ENCODE peak calls at places on chromosome 22, in seven cellular contexts. One of them, this sample, is unnamed.

GRCh38 chr22:25514436-25514835 is 50.0 kb upstream of the GRK3 start:
- DNase-seq in kidney: no peak
- DNase-seq in GM23338: peak; percentile 83
- DNase-seq in heart right ventricle: no peak
- DNase-seq in A549: no peak
- DNase-seq in neural crest cell: no peak
- DNase-seq in IMR-90: peak; percentile 54
- DNase-seq in this sample: peak; percentile 1

GRCh38 chr22:27454807-27455450 is 346.6 kb downstream of the MN1 start:
- DNase-seq in kidney: peak; percentile 48
- DNase-seq in GM23338: peak; percentile 32
- DNase-seq in heart right ventricle: no peak
- DNase-seq in A549: no peak
- DNase-seq in neural crest cell: no peak
- DNase-seq in IMR-90: no peak
- DNase-seq in this sample: no peak

GRCh38 chr22:20315337-20316216 is 4.3 kb downstream of the DGCR6L start:
- DNase-seq in kidney: peak; percentile 67
- DNase-seq in GM23338: no peak
- DNase-seq in heart right ventricle: no peak
- DNase-seq in A549: no peak
- DNase-seq in neural crest cell: no peak
- DNase-seq in IMR-90: no peak
- DNase-seq in this sample: no peak

GRCh38 chr22:50085211-50085999 is at the start of gene MLC1:
- DNase-seq in kidney: peak; percentile 46
- DNase-seq in GM23338: no peak
- DNase-seq in heart right ventricle: no peak
- DNase-seq in A549: no peak
- DNase-seq in neural crest cell: no peak
- DNase-seq in IMR-90: peak; percentile 25
- DNase-seq in this sample: no peak

GRCh38 chr22:32043391-32043790 is 330 bp downstream of the SLC5A1 start:
- DNase-seq in kidney: no peak
- DNase-seq in GM23338: no peak
- DNase-seq in heart right ventricle: no peak
- DNase-seq in A549: no peak
- DNase-seq in neural crest cell: no peak
- DNase-seq in IMR-90: no peak
- DNase-seq in this sample: no peak

GRCh38 chr22:48340191-48340590 is 1487.5 kb downstream of the BRD1 start:
- DNase-seq in kidney: peak; percentile 60
- DNase-seq in GM23338: no peak
- DNase-seq in heart right ventricle: no peak
- DNase-seq in A549: no peak
- DNase-seq in neural crest cell: no peak
- DNase-seq in IMR-90: no peak
- DNase-seq in this sample: no peak

GRCh38 chr22:41288245-41288946 is 2.4 kb upstream of the RANGAP1 start:
- DNase-seq in kidney: peak; percentile 50
- DNase-seq in GM23338: peak; percentile 41
- DNase-seq in heart right ventricle: peak; percentile 11
- DNase-seq in A549: peak; percentile 71
- DNase-seq in neural crest cell: no peak
- DNase-seq in IMR-90: peak; percentile 88
- DNase-seq in this sample: peak; percentile 71

GRCh38 chr22:45163417-45164216 is at the start of gene NUP50:
- DNase-seq in kidney: peak; percentile 98
- DNase-seq in GM23338: peak; percentile 98
- DNase-seq in heart right ventricle: peak; percentile 94
- DNase-seq in A549: peak; percentile 85
- DNase-seq in neural crest cell: peak; percentile 90
- DNase-seq in IMR-90: peak; percentile 96
- DNase-seq in this sample: peak; percentile 97

GRCh38 chr22:32949719-32950118 is 108.5 kb downstream of the SYN3 start:
- DNase-seq in kidney: no peak
- DNase-seq in GM23338: no peak
- DNase-seq in heart right ventricle: no peak
- DNase-seq in A549: no peak
- DNase-seq in neural crest cell: no peak
- DNase-seq in IMR-90: no peak
- DNase-seq in this sample: no peak

GRCh38 chr22:50525991-50526848 is 822 bp upstream of the SCO2 start:
- DNase-seq in kidney: peak; percentile 97
- DNase-seq in GM23338: peak; percentile 75
- DNase-seq in heart right ventricle: peak; percentile 85
- DNase-seq in A549: peak; percentile 53
- DNase-seq in neural crest cell: peak; percentile 67
- DNase-seq in IMR-90: peak; percentile 64
- DNase-seq in this sample: no peak

GRCh38 chr22:27123880-27124279 is 466.5 kb downstream of the MIAT start:
- DNase-seq in kidney: no peak
- DNase-seq in GM23338: no peak
- DNase-seq in heart right ventricle: no peak
- DNase-seq in A549: no peak
- DNase-seq in neural crest cell: no peak
- DNase-seq in IMR-90: no peak
- DNase-seq in this sample: no peak

GRCh38 chr22:35337932-35338331 is 38.2 kb downstream of the TOM1 start:
- DNase-seq in kidney: peak; percentile 37
- DNase-seq in GM23338: peak; percentile 54
- DNase-seq in heart right ventricle: no peak
- DNase-seq in A549: no peak
- DNase-seq in neural crest cell: no peak
- DNase-seq in IMR-90: no peak
- DNase-seq in this sample: no peak

GRCh38 chr22:35510481-35510934 is 30.1 kb upstream of the RASD2 start:
- DNase-seq in kidney: no peak
- DNase-seq in GM23338: no peak
- DNase-seq in heart right ventricle: no peak
- DNase-seq in A549: no peak
- DNase-seq in neural crest cell: no peak
- DNase-seq in IMR-90: peak; percentile 75
- DNase-seq in this sample: no peak

GRCh38 chr22:48627203-48627602 is 1200.5 kb downstream of the BRD1 start:
- DNase-seq in kidney: no peak
- DNase-seq in GM23338: no peak
- DNase-seq in heart right ventricle: no peak
- DNase-seq in A549: no peak
- DNase-seq in neural crest cell: no peak
- DNase-seq in IMR-90: no peak
- DNase-seq in this sample: no peak

GRCh38 chr22:26672060-26672471 is 14.7 kb downstream of the MIAT start:
- DNase-seq in kidney: no peak
- DNase-seq in GM23338: no peak
- DNase-seq in heart right ventricle: no peak
- DNase-seq in A549: no peak
- DNase-seq in neural crest cell: no peak
- DNase-seq in IMR-90: no peak
- DNase-seq in this sample: no peak

DNA sequence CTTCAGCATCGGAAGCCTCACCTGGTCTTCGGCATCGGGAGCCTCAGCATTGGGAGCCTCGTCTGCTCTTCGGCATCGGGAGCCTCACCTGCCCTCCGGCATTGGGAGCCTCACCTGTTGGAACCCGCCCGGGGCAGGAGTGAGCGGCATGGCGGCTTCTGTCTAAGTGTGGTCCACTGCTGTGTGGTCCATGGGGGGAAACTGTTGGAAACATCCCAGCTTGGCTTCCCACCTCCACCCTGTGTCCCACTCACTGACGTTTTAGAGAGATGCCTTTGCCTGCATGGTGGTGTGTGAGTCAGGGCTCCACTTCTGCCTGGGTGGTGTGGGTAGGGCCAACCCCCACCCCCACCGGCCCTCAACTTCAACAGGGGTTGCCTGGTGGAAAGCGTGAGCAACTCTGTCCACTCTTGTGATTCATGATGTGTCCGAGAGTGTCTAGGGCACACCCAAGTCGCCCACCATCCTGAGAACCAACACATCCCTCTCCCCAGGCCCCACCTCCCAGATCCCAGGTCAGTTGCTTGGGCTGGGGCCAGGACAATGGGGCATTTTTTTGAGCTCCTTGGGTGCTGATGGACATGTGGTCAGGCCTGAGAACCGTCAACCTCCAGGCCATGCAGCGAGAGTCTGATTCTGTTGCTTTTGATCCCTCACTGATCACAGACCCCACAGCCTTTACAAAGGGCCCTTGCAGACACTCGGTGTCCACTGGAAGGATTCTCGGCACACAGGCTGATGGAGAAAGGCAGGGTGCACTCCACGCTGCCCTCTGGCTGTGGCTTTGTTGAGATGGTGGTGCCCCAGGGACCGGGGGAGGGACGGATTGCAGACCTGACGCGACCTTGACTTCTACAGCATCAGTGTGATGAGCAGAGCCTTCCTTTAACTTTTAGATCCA is 406.7 kb downstream of the TBC1D22A start:
- DNase-seq in kidney: peak; percentile 45
- DNase-seq in GM23338: peak; percentile 53
- DNase-seq in heart right ventricle: no peak
- DNase-seq in A549: peak; percentile 11
- DNase-seq in neural crest cell: no peak
- DNase-seq in IMR-90: peak; percentile 8
- DNase-seq in this sample: no peak
- TF ChIP-seq CTCF in kidney: peak; percentile 10
- TF ChIP-seq CTCF in GM23338: peak; percentile 73
- TF ChIP-seq CTCF in heart right ventricle: no peak
- TF ChIP-seq CTCF in A549: no peak
- TF ChIP-seq CTCF in neural crest cell: no peak
- TF ChIP-seq CTCF in IMR-90: peak; percentile 44
- TF ChIP-seq CTCF in this sample: no peak

GRCh38 chr22:30947821-30948454 is 20.6 kb downstream of the MORC2 start:
- DNase-seq in kidney: no peak
- DNase-seq in GM23338: peak; percentile 48
- DNase-seq in heart right ventricle: peak; percentile 20
- DNase-seq in A549: no peak
- DNase-seq in neural crest cell: no peak
- DNase-seq in IMR-90: peak; percentile 70
- DNase-seq in this sample: peak; percentile 13

GRCh38 chr22:30949934-30950660 is 18.5 kb downstream of the MORC2 start:
- DNase-seq in kidney: no peak
- DNase-seq in GM23338: no peak
- DNase-seq in heart right ventricle: no peak
- DNase-seq in A549: no peak
- DNase-seq in neural crest cell: no peak
- DNase-seq in IMR-90: no peak
- DNase-seq in this sample: no peak

GRCh38 chr22:30947163-30947820 is 21.3 kb downstream of the MORC2 start:
- DNase-seq in kidney: no peak
- DNase-seq in GM23338: no peak
- DNase-seq in heart right ventricle: peak; percentile 27
- DNase-seq in A549: no peak
- DNase-seq in neural crest cell: peak; percentile 34
- DNase-seq in IMR-90: no peak
- DNase-seq in this sample: peak; percentile 22

GRCh38 chr22:30946354-30946753 is 22.2 kb downstream of the MORC2 start:
- DNase-seq in kidney: no peak
- DNase-seq in GM23338: no peak
- DNase-seq in heart right ventricle: no peak
- DNase-seq in A549: no peak
- DNase-seq in neural crest cell: no peak
- DNase-seq in IMR-90: no peak
- DNase-seq in this sample: no peak

GRCh38 chr22:30948930-30949342 is 19.6 kb downstream of the MORC2 start:
- DNase-seq in kidney: no peak
- DNase-seq in GM23338: peak; percentile 19
- DNase-seq in heart right ventricle: no peak
- DNase-seq in A549: no peak
- DNase-seq in neural crest cell: no peak
- DNase-seq in IMR-90: peak; percentile 72
- DNase-seq in this sample: no peak
- TF ChIP-seq CTCF in kidney: no peak
- TF ChIP-seq CTCF in GM23338: no peak
- TF ChIP-seq CTCF in heart right ventricle: no peak
- TF ChIP-seq CTCF in A549: no peak
- TF ChIP-seq CTCF in neural crest cell: no peak
- TF ChIP-seq CTCF in IMR-90: no peak
- TF ChIP-seq CTCF in this sample: no peak

GRCh38 chr22:23205330-23205729 is 25.0 kb downstream of the BCR start:
- DNase-seq in kidney: no peak
- DNase-seq in GM23338: no peak
- DNase-seq in heart right ventricle: no peak
- DNase-seq in A549: no peak
- DNase-seq in neural crest cell: no peak
- DNase-seq in IMR-90: no peak
- DNase-seq in this sample: no peak
- TF ChIP-seq CTCF in kidney: no peak
- TF ChIP-seq CTCF in GM23338: no peak
- TF ChIP-seq CTCF in heart right ventricle: no peak
- TF ChIP-seq CTCF in A549: no peak
- TF ChIP-seq CTCF in neural crest cell: no peak
- TF ChIP-seq CTCF in IMR-90: no peak
- TF ChIP-seq CTCF in this sample: no peak

DNA sequence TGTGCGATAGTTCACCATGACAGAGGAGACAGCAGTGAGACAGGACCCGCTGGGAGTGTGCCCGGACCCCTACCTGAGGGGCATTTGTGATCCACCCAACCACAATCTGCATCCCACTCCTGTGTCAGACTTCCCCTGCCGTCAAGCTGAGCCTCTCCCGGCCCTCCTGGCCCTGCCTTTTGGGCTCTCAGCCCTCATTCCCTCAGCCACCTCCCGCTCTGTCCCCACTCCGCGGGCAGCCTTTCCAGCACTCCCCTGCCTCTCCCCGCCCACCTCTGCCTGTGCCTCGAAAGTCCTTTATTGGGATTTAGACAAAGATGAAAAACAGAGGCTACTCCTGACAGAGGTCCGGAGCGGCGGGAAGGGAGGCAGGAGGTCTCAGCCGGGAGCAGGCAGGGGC is 4.2 kb downstream of the NFAM1 start:
- DNase-seq in kidney: no peak
- DNase-seq in GM23338: no peak
- DNase-seq in heart right ventricle: no peak
- DNase-seq in A549: no peak
- DNase-seq in neural crest cell: no peak
- DNase-seq in IMR-90: no peak
- DNase-seq in this sample: no peak
- TF ChIP-seq CTCF in kidney: no peak
- TF ChIP-seq CTCF in GM23338: no peak
- TF ChIP-seq CTCF in heart right ventricle: no peak
- TF ChIP-seq CTCF in A549: no peak
- TF ChIP-seq CTCF in neural crest cell: no peak
- TF ChIP-seq CTCF in IMR-90: no peak
- TF ChIP-seq CTCF in this sample: no peak

DNA sequence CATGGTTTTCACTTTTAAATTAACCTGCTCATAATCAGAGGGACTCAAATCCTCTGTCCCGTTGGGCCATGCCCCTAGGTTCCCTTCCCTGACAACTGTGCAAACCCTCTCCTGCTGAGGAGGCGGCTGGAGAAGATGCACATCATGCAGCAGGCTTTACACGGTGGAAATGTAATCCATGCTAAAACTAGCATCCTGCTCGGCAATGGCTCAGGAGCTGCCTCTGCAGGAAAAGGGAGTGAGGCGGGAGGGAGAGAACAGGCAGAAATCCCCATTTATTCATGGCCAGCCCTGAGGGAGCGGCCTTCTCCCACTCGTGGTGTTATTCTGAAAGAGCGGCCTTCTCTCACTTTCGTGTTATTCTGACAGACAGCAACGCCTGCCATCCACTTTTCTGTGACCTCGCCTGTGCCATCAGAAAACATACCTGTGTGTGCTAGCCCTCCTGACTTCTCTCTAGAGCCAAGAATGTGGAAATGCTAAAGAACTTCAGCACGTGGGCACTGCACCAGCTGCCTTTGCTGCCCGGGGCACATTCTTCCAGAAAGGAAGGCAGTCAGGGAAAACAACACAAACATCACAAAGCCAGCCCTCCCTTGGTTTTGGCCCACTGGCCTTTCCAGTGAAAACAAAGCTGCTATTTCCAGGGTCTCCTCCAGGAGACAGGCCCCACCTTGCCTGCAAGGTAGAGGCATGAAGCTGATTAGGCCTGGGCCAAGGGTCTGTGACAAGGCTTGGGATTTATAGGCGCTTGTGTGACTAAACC is 62.9 kb upstream of the BID start:
- DNase-seq in kidney: peak; percentile 87
- DNase-seq in GM23338: peak; percentile 52
- DNase-seq in heart right ventricle: no peak
- DNase-seq in A549: no peak
- DNase-seq in neural crest cell: no peak
- DNase-seq in IMR-90: no peak
- DNase-seq in this sample: no peak
- TF ChIP-seq CTCF in kidney: no peak
- TF ChIP-seq CTCF in GM23338: no peak
- TF ChIP-seq CTCF in heart right ventricle: no peak
- TF ChIP-seq CTCF in A549: no peak
- TF ChIP-seq CTCF in neural crest cell: no peak
- TF ChIP-seq CTCF in IMR-90: no peak
- TF ChIP-seq CTCF in this sample: no peak